ENCODE peak calls at places on chromosomes 7 and 10, in ten cellular contexts. H is uterus; C is cardiac muscle cell; I is AG10803; K is AG09309; B is choroid plexus epithelial cell; J is tibial artery; S is brain microvascular endothelial cell; P is CD8-positive, alpha-beta T cell; Z is fibroblast of mammary gland. F is an unnamed sample.

GRCh38 chr10:90860790-90861189 is 3.0 kb upstream of the HTR7 start:
- DNase-seq in K (no peak), H (no peak), I (no peak), C (no peak), P (no peak), J (no peak), Z (no peak), S (no peak), B (no peak), F (no peak)

GRCh38 chr7:131665021-131665420 is 108.6 kb upstream of the PODXL start:
- DNase-seq in S (no peak), I (no peak), J (no peak), H (no peak), K (no peak), Z (no peak), B (no peak), P (no peak), C (no peak), F (no peak)

GRCh38 chr7:131235489-131236317 is 92.0 kb upstream of the MKLN1 start:
- DNase-seq in K (peak), S (peak), J (peak), P (peak), B (peak), H (peak), I (peak), C (peak), Z (peak), F (peak)

GRCh38 chr10:21518629-21519321 is 6.7 kb downstream of the SKIDA1 start:
- DNase-seq in C (peak), B (peak), Z (no peak), H (no peak), I (no peak), S (no peak), P (no peak), K (no peak), J (no peak), F (no peak)

GRCh38 chr10:7130191-7130911 is 280.5 kb downstream of the SFMBT2 start:
- DNase-seq in I (no peak), B (no peak), Z (peak), S (no peak), H (no peak), C (no peak), P (no peak), J (no peak), K (no peak), F (no peak)

GRCh38 chr10:59901481-59901880 is 4.9 kb downstream of the CCDC6 start:
- DNase-seq in H (no peak), K (no peak), Z (no peak), J (no peak), S (no peak), P (no peak), B (no peak), I (no peak), C (no peak), F (no peak)

GRCh38 chr10:3248526-3249255 is 76.1 kb upstream of the PITRM1 start:
- DNase-seq in S (peak), H (no peak), C (peak), I (peak), P (no peak), Z (peak), B (peak), K (peak), J (peak), F (no peak)

GRCh38 chr7:42543953-42544352 is 306.9 kb upstream of the GLI3 start:
- DNase-seq in K (no peak), B (no peak), J (no peak), C (peak), S (no peak), H (no peak), P (no peak), I (no peak), Z (no peak), F (no peak)

GRCh38 chr10:11163990-11164805 is 146.5 kb downstream of the CELF2 start:
- DNase-seq in K (no peak), Z (no peak), S (no peak), J (no peak), P (no peak), C (no peak), I (no peak), H (no peak), B (no peak), F (no peak)

GRCh38 chr7:3076163-3076562 is 32.5 kb upstream of the CARD11 start:
- DNase-seq in J (no peak), P (no peak), H (no peak), Z (no peak), B (no peak), S (no peak), K (no peak), C (no peak), I (no peak), F (no peak)

GRCh38 chr10:125025341-125025740 is 83.4 kb downstream of the ZRANB1 start:
- DNase-seq in Z (peak), H (no peak), B (peak), P (no peak), S (no peak), K (no peak), I (no peak), C (no peak), J (no peak), F (no peak)

GRCh38 chr10:101749033-101749432 is 26.9 kb downstream of the FGF8 start:
- DNase-seq in B (peak), C (peak), J (no peak), P (no peak), I (no peak), H (no peak), Z (no peak), K (no peak), S (no peak), F (no peak)
- TF ChIP-seq CTCF in B (peak), C (peak), J (no peak), P (no peak), I (no peak), H (no peak), Z (no peak), K (no peak), S (peak), F (no peak)

GRCh38 chr7:148042935-148043334 is 547.6 kb upstream of the C7orf33 start:
- DNase-seq in K (no peak), I (no peak), C (no peak), S (no peak), B (no peak), J (no peak), P (no peak), H (no peak), Z (no peak), F (no peak)
- H3K4me3 ChIP-seq in K (no peak), I (no peak), C (no peak), S (no peak), B (no peak), J (no peak), P (no peak), H (no peak), Z (no peak), F (no peak)

DNA sequence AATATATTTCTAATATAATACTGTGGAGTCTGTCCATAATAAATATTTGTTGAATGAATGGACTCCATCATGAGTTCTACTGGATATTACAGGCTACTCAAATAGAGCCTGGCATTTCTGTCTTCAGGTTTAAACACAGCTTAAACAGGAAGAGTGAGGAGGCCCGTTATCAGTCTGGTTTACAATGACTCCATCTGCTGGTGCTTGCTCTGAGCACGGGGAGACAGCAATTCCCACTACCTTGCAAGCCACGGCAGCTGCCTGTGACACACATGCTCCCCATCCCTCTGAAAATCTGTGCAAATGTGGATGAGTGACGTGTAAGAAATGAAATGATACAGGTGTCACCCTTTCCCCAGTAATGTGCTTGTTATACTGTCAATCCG is 293.5 kb upstream of the IMMP2L start:
- DNase-seq in S (peak), B (peak), J (no peak), C (peak), Z (peak), H (no peak), P (no peak), I (peak), K (no peak), F (no peak)
- TF ChIP-seq CTCF in S (peak), B (peak), J (no peak), C (peak), Z (peak), H (no peak), P (no peak), I (peak), K (peak), F (no peak)

DNA sequence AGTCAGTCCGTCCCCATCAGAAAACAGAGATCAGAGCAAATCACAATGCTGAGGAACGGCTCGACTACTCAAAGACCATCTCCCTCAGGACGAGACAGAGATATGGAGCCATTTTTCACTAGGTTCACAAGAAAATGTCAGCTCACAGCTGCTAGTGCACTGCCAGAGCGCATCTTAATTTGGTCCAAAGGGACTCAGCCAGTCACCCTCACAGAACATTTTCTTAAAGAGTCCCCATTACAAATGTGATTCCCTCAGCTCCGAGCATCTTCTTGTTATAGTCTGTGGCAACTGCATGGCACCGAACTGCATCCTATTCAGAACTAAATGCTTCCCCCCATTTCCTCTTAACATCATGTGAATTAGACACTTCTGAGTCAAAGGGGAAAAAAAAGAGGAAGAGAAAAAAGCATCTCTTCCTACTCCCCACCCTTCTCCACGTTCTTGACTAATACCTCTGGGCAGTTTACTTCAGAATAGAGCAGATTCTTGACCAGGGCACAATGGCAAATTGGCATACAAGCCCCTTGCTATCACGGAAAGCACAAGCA is 683.8 kb downstream of the MAGI2 start:
- DNase-seq in Z (peak), P (no peak), S (no peak), J (no peak), I (no peak), B (peak), K (no peak), C (no peak), H (no peak), F (no peak)
- H3K4me3 ChIP-seq in Z (peak), P (no peak), S (peak), J (peak), I (peak), B (peak), K (peak), C (peak), H (no peak), F (no peak)

DNA sequence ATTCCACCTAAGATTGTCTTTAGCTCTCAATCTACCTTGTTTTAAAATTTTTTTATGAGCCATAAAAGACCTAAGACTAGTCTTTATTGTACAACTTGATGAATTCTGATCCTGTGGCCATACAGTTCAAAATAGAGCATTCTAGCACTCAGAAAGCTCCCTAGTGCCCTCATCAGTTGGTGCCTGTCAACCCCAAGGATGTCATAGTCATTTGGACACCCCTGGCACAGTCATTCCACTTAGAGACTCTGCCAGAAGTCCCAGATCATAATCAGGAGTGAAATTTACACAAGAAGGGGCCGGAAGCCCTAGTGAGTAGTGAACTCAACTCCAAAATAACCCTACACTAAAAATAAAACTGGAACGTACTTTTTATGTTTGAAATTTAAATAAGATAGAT is 80.0 kb upstream of the INSIG1 start:
- DNase-seq in J (no peak), H (no peak), K (no peak), Z (no peak), P (no peak), B (no peak), I (no peak), C (no peak), S (no peak), F (no peak)
- TF ChIP-seq CTCF in J (no peak), H (no peak), K (no peak), Z (no peak), P (no peak), B (no peak), I (no peak), C (no peak), S (no peak), F (no peak)

F was measured in lung.